ENCODE peak calls at places on chromosomes 6 and 20, in seven cellular contexts. T is M059J, P is dermis microvascular lymphatic vessel endothelial cell, Q is uterus, V is OCI-LY7, F is AG04450, M is H9. O is an unnamed sample.

GRCh38 chr6:149275621-149276020 is 41.9 kb upstream of the TAB2 start:
- DNase-seq in V (no peak), M (no peak), P (no peak), Q (no peak), T (peak; percentile 38), F (no peak), O (no peak)

GRCh38 chr6:104597541-104598050 is 262.1 kb downstream of the HACE1 start:
- DNase-seq in M (no peak), T (peak; percentile 77), V (no peak), P (peak; percentile 51), F (no peak), Q (no peak), O (no peak)

GRCh38 chr20:14055127-14055742 is 59.9 kb downstream of the MACROD2 start:
- DNase-seq in Q (no peak), F (peak; percentile 20), P (peak; percentile 74), T (peak; percentile 74), V (peak; percentile 59), M (no peak), O (no peak)

GRCh38 chr20:57579898-57580447 is 19.1 kb downstream of the PCK1 start:
- DNase-seq in Q (peak; percentile 64), M (no peak), T (peak; percentile 28), P (peak; percentile 12), V (no peak), F (no peak), O (no peak)

GRCh38 chr6:6680524-6680923 is 92.0 kb downstream of the LY86 start:
- DNase-seq in Q (no peak), V (no peak), F (no peak), M (no peak), P (no peak), T (no peak), O (no peak)

GRCh38 chr6:116682334-116682712 is 1.3 kb downstream of the KPNA5 start:
- DNase-seq in F (no peak), V (peak; percentile 20), M (no peak), P (peak; percentile 17), T (peak; percentile 56), Q (no peak), O (no peak)

GRCh38 chr6:166019214-166019613 is 148.4 kb downstream of the TBXT start:
- DNase-seq in Q (no peak), V (no peak), F (no peak), T (peak; percentile 38), P (no peak), M (no peak), O (no peak)

GRCh38 chr20:62589150-62589498 is 53.2 kb upstream of the SLCO4A1 start:
- DNase-seq in V (no peak), F (no peak), P (no peak), M (no peak), Q (no peak), T (no peak), O (no peak)

GRCh38 chr20:59939879-59940128 is 301 bp downstream of the PPP1R3D start:
- DNase-seq in M (no peak), T (no peak), V (no peak), P (no peak), F (no peak), Q (no peak), O (peak; percentile 52)

GRCh38 chr6:39669117-39669690 is 56.0 kb downstream of the KIF6 start:
- DNase-seq in Q (no peak), T (peak; percentile 28), M (no peak), F (no peak), P (no peak), V (no peak), O (no peak)

GRCh38 chr6:106237286-106237685 is 88.3 kb downstream of the ATG5 start:
- DNase-seq in M (no peak), V (no peak), P (no peak), Q (no peak), F (no peak), T (no peak), O (no peak)

GRCh38 chr20:4152696-4153235 is 137.4 kb upstream of the RNF24 start:
- DNase-seq in V (no peak), T (peak; percentile 66), Q (no peak), P (peak; percentile 31), M (no peak), F (no peak), O (no peak)

O was measured in left ventricle myocardium inferior.